ENCODE peak calls at places on chromosomes 1 and 21, in nine cellular contexts. S is A549; V is CD8-positive, alpha-beta T cell; C is cardiac muscle cell; P is IMR-90; X is neural progenitor cell; O is sigmoid colon; K is suprapubic skin; D is CD4-positive, CD25-positive, alpha-beta regulatory T cell. G is an unnamed sample. For H3K9me3, the result is how much of the 10 kb centered on the place peaks cover.

GRCh38 chr1:54695764-54696163 is 19.9 kb upstream of the TTC4 start:
- DNase-seq in S (no peak), V (no peak), C (no peak), P (no peak), X (no peak), O (no peak), K (no peak), D (no peak), G (no peak)

GRCh38 chr1:31977361-31978131 is 36.1 kb upstream of the KHDRBS1 start:
- DNase-seq in S (peak), V (no peak), C (peak), P (peak), X (peak), O (no peak), K (no peak), D (no peak), G (no peak)

GRCh38 chr1:21843208-21843607 is 31.1 kb downstream of the LDLRAD2 start:
- DNase-seq in S (no peak), V (no peak), C (no peak), P (no peak), X (no peak), O (no peak), K (no peak), D (no peak), G (no peak)

GRCh38 chr21:36854391-36854790 is 112.1 kb downstream of the HLCS start:
- DNase-seq in S (peak), V (no peak), C (peak), P (peak), X (peak), O (no peak), K (no peak), D (peak), G (no peak)

GRCh38 chr1:63662846-63663245 is 69.6 kb downstream of the PGM1 start:
- DNase-seq in S (peak), V (no peak), C (peak), P (peak), X (no peak), O (no peak), K (no peak), D (no peak), G (no peak)

GRCh38 chr1:98210064-98210463 is 289.2 kb upstream of the DPYD start:
- DNase-seq in S (peak), V (no peak), C (peak), P (peak), X (peak), O (no peak), K (no peak), D (no peak), G (no peak)

GRCh38 chr21:45266518-45267389 is 20.9 kb downstream of the POFUT2 start:
- DNase-seq in S (no peak), V (peak), C (no peak), P (no peak), X (no peak), O (peak), K (peak), D (peak), G (no peak)

GRCh38 chr1:247056071-247056470 is 22.5 kb downstream of the ZNF670 start:
- DNase-seq in S (no peak), V (no peak), C (no peak), P (no peak), X (no peak), O (no peak), K (no peak), D (no peak), G (no peak)

GRCh38 chr1:50038235-50038809 is 14.6 kb upstream of the AGBL4 start:
- DNase-seq in S (no peak), V (no peak), C (no peak), P (no peak), X (no peak), O (no peak), K (no peak), D (no peak), G (no peak)

GRCh38 chr1:40309374-40310128 is 7.5 kb downstream of the COL9A2 start:
- DNase-seq in S (no peak), V (no peak), C (no peak), P (no peak), X (peak), O (no peak), K (no peak), D (no peak), G (no peak)

GRCh38 chr1:221718391-221719277 is 23.3 kb downstream of the DUSP10 start:
- DNase-seq in S (peak), V (no peak), C (peak), P (peak), X (peak), O (no peak), K (no peak), D (no peak), G (no peak)

GRCh38 chr1:87853576-87854351 is 525.1 kb downstream of the LMO4 start:
- DNase-seq in S (no peak), V (no peak), C (peak), P (peak), X (no peak), O (no peak), K (no peak), D (no peak), G (no peak)

GRCh38 chr1:14113841-14114567 is 414.0 kb downstream of the PRDM2 start:
- DNase-seq in S (peak), V (no peak), C (peak), P (peak), X (peak), O (peak), K (no peak), D (no peak), G (no peak)

GRCh38 chr1:198681247-198681646 is 42.4 kb downstream of the PTPRC start:
- DNase-seq in S (no peak), V (no peak), C (peak), P (peak), X (no peak), O (no peak), K (no peak), D (no peak), G (no peak)

GRCh38 chr1:44637590-44638411 is 36.5 kb downstream of the TMEM53 start:
- DNase-seq in S (no peak), V (no peak), C (no peak), P (no peak), X (peak), O (no peak), K (no peak), D (no peak), G (no peak)

GRCh38 chr1:109926662-109927300 is 16.1 kb downstream of the CSF1 start:
- DNase-seq in S (no peak), V (no peak), C (peak), P (peak), X (no peak), O (no peak), K (no peak), D (no peak), G (no peak)

GRCh38 chr1:198529414-198529813 is 11.1 kb downstream of the ATP6V1G3 start:
- DNase-seq in S (no peak), V (no peak), C (peak), P (peak), X (no peak), O (no peak), K (no peak), D (no peak), G (no peak)

GRCh38 chr1:212225416-212225815 is 59.8 kb upstream of the PPP2R5A start:
- DNase-seq in S (no peak), V (peak), C (no peak), P (no peak), X (no peak), O (no peak), K (no peak), D (peak), G (no peak)

GRCh38 chr1:182658055-182658454 is 26.3 kb downstream of the RGS8 start:
- DNase-seq in S (no peak), V (no peak), C (no peak), P (no peak), X (no peak), O (no peak), K (no peak), D (no peak), G (no peak)

GRCh38 chr21:30831194-30831765 is 1.7 kb upstream of the KRTAP7-1 start:
- DNase-seq in S (peak), V (no peak), C (peak), P (no peak), X (peak), O (no peak), K (no peak), D (peak), G (no peak)

GRCh38 chr1:75396745-75397144 is 214.2 kb downstream of the SLC44A5 start:
- DNase-seq in S (no peak), V (no peak), C (no peak), P (no peak), X (no peak), O (no peak), K (no peak), D (no peak), G (no peak)

GRCh38 chr1:164560076-164560475 is 1.1 kb downstream of the PBX1 start:
- DNase-seq in S (no peak), V (no peak), C (no peak), P (no peak), X (no peak), O (no peak), K (no peak), D (no peak), G (no peak)

GRCh38 chr21:46096997-46097825 is 701 bp upstream of the COL6A2 start:
- DNase-seq in S (no peak), V (no peak), C (no peak), P (no peak), X (no peak), O (peak), K (no peak), D (no peak), G (peak)

GRCh38 chr21:34336756-34337391 is 26.9 kb upstream of the KCNE2 start:
- DNase-seq in S (no peak), V (no peak), C (peak), P (peak), X (no peak), O (no peak), K (peak), D (no peak), G (no peak)

GRCh38 chr1:26278835-26279597 is 870 bp upstream of the SH3BGRL3 start:
- DNase-seq in S (no peak), V (no peak), C (peak), P (peak), X (peak), O (no peak), K (peak), D (peak), G (no peak)

GRCh38 chr21:26185021-26185420 is 14.5 kb upstream of the APP start:
- DNase-seq in S (no peak), V (no peak), C (no peak), P (no peak), X (no peak), O (no peak), K (no peak), D (no peak), G (no peak)

GRCh38 chr1:1440941-1441888 is 5.7 kb downstream of the VWA1 start:
- DNase-seq in S (no peak), V (peak), C (peak), P (no peak), X (peak), O (no peak), K (peak), D (peak), G (peak)

GRCh38 chr21:41673071-41673470 is 93.8 kb downstream of the RIPK4 start:
- DNase-seq in S (no peak), V (no peak), C (no peak), P (no peak), X (no peak), O (no peak), K (no peak), D (no peak), G (no peak)

GRCh38 chr1:193183019-193183643 is 3.3 kb downstream of the B3GALT2 start:
- DNase-seq in S (peak), V (no peak), C (peak), P (peak), X (peak), O (no peak), K (no peak), D (peak), G (no peak)

GRCh38 chr1:191065771-191066170 is 588.1 kb upstream of the BRINP3 start:
- DNase-seq in S (no peak), V (no peak), C (no peak), P (no peak), X (no peak), O (no peak), K (no peak), D (no peak), G (no peak)

GRCh38 chr1:37098196-37098595 is 63.9 kb upstream of the GRIK3 start:
- DNase-seq in S (no peak), V (no peak), C (no peak), P (no peak), X (peak), O (no peak), K (no peak), D (no peak), G (no peak)

GRCh38 chr1:35605882-35606182 is 32.7 kb downstream of the TFAP2E start:
- DNase-seq in S (no peak), V (no peak), C (peak), P (no peak), X (no peak), O (no peak), K (no peak), D (no peak), G (no peak)

GRCh38 chr1:241703001-241703400 is 50.9 kb downstream of the WDR64 start:
- DNase-seq in S (no peak), V (no peak), C (no peak), P (no peak), X (no peak), O (no peak), K (no peak), D (no peak), G (no peak)

GRCh38 chr1:94044290-94044790 is 76.6 kb downstream of the ABCA4 start:
- DNase-seq in S (no peak), V (no peak), C (peak), P (no peak), X (no peak), O (no peak), K (no peak), D (no peak), G (no peak)

GRCh38 chr1:29648798-29649374 is 412.6 kb downstream of the PTPRU start:
- DNase-seq in S (no peak), V (no peak), C (no peak), P (no peak), X (no peak), O (no peak), K (no peak), D (no peak), G (no peak)

GRCh38 chr1:114122891-114123621 is 30.6 kb downstream of the SYT6 start:
- DNase-seq in S (no peak), V (no peak), C (peak), P (peak), X (peak), O (peak), K (no peak), D (no peak), G (no peak)

DNA sequence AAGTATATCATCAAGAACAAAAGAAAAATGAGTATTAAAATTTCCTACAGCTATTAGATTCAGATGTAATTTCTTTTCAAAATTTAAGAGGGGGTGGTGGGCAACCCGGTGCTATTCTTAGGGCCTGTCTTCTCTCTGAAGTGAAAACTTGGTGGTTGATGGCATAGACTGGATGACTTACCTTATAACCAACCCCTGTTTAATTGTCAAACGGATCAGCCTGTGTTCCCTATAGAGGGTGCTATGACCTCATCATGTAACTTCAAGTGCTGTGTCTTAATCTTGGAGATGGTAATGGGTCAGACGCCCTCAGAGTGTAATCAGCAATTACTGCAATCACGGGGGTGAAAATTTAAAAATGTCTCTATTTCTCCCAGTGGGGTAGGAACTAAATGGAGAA is 176.2 kb downstream of the PCP4 start:
- DNase-seq in S (no peak), V (no peak), C (no peak), P (no peak), X (no peak), O (no peak), K (no peak), D (no peak), G (no peak)
- H3K9me3 ChIP-seq in S (under half), V (under half), C (under half), P (under half), X (under half), O (under half), K (under half), D (under half), G (under half)

GRCh38 chr21:10639123-10639522 is 117.7 kb downstream of the TPTE start:
- DNase-seq in S (no peak), V (no peak), C (no peak), P (no peak), X (no peak), O (no peak), K (no peak), D (no peak), G (no peak)

GRCh38 chr21:10640446-10640845 is 119.1 kb downstream of the TPTE start:
- DNase-seq in S (no peak), V (no peak), C (no peak), P (no peak), X (no peak), O (no peak), K (no peak), D (no peak), G (no peak)

GRCh38 chr21:10641107-10641506 is 119.7 kb downstream of the TPTE start:
- DNase-seq in S (no peak), V (no peak), C (no peak), P (no peak), X (no peak), O (no peak), K (no peak), D (no peak), G (no peak)
- H3K9me3 ChIP-seq in S (under half), V (under half), C (under half), P (under half), X (half or more), O (under half), K (under half), D (half or more), G (under half)

GRCh38 chr1:2921970-2922686 is 99.1 kb upstream of the ACTRT2 start:
- DNase-seq in S (peak), V (no peak), C (no peak), P (no peak), X (no peak), O (no peak), K (no peak), D (peak), G (no peak)

GRCh38 chr1:2918441-2918840 is 102.8 kb upstream of the ACTRT2 start:
- DNase-seq in S (no peak), V (no peak), C (no peak), P (no peak), X (no peak), O (no peak), K (no peak), D (no peak), G (no peak)

GRCh38 chr1:2917284-2917683 is 104.0 kb upstream of the ACTRT2 start:
- DNase-seq in S (no peak), V (no peak), C (no peak), P (no peak), X (no peak), O (no peak), K (no peak), D (no peak), G (no peak)

GRCh38 chr1:2920421-2921015 is 100.7 kb upstream of the ACTRT2 start:
- DNase-seq in S (no peak), V (no peak), C (no peak), P (no peak), X (no peak), O (no peak), K (no peak), D (no peak), G (no peak)

GRCh38 chr1:2919826-2920225 is 101.4 kb upstream of the ACTRT2 start:
- DNase-seq in S (no peak), V (no peak), C (no peak), P (no peak), X (no peak), O (no peak), K (no peak), D (no peak), G (no peak)
- H3K9me3 ChIP-seq in S (under half), V (under half), C (under half), P (half or more), X (under half), O (under half), K (under half), D (under half), G (under half)

DNA sequence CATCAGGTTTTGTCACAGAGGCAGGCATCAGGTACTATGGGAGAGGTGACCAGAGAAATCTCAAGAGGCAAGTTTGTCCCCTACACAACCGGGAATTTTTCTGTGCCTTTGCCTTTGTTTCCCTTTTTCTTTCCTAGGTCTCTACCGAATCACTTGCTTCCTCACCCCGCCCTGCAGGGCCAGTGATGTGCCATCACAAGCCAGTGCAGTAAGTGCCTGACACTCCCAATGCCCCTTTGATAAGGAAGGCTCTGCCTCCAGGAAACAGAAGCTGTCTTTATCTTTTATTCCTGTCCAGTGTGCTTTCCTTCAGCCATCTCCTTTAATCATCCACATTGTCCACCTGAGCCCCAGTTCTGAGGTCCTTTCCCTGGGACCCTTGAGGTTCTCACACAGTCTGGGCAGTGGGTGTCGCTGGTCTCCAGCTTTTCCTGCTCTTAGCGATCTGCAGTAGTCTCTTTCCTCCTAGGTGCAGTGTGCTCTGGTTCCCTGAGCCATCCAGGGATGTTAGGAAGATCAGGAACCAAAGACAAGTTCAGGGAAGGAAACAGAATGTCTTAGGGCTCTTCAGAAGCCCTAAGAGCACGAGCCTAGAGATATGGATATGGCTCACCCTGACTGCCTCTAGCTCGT is 36.6 kb downstream of the GJA5 start:
- DNase-seq in S (peak), V (no peak), C (peak), P (no peak), X (peak), O (no peak), K (no peak), D (peak), G (no peak)
- H3K9me3 ChIP-seq in S (under half), V (under half), C (under half), P (under half), X (under half), O (under half), K (under half), D (under half), G (under half)

GRCh38 chr1:151907363-151908139 is 1.8 kb downstream of the THEM4 start:
- DNase-seq in S (peak), V (no peak), C (no peak), P (no peak), X (no peak), O (no peak), K (no peak), D (no peak), G (no peak)

GRCh38 chr1:151909167-151910149 is at the start of gene THEM4:
- DNase-seq in S (peak), V (peak), C (peak), P (peak), X (peak), O (peak), K (peak), D (peak), G (peak)

GRCh38 chr1:151905070-151905442 is 4.3 kb downstream of the THEM4 start:
- DNase-seq in S (no peak), V (peak), C (peak), P (no peak), X (no peak), O (no peak), K (no peak), D (peak), G (peak)

GRCh38 chr1:151912973-151913372 is 3.7 kb upstream of the THEM4 start:
- DNase-seq in S (no peak), V (no peak), C (no peak), P (no peak), X (no peak), O (no peak), K (no peak), D (no peak), G (no peak)

DNA sequence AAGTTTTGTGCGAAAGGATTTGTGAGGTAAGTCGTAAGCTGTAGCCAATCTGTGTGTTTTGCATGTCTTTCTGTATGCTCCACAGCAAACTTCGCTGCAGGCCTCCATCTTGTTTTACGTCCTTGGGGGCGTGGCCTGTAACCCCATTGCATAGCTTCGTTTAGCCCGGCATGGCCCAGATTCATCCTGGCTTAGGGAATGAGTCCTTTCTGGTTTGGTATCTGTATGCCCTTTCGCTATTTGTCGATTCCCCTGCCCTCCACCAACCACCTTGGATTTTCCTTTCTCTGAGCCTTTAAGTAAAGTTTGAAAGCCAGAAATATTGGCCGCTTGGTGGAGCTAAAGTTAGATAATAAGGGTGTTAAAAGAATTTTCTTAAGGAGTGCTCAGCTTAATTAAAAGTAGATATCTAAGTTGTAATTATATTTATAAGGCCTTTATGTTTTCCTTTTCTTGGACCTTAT is 1.1 kb downstream of the THEM4 start:
- DNase-seq in S (peak), V (no peak), C (peak), P (peak), X (peak), O (no peak), K (no peak), D (no peak), G (no peak)
- H3K9me3 ChIP-seq in S (under half), V (under half), C (under half), P (under half), X (under half), O (under half), K (under half), D (under half), G (under half)

G was measured in T-helper 17 cell.